ENCODE peak calls at places on chromosomes 11 and 22, in four cellular contexts. T is brain microvascular endothelial cell; X is activated CD8-positive, alpha-beta T cell treated with anti-CD3 and anti-CD28 coated beads, Interleukin-2, amount 10 ng/mL, durations not matched to agents 7 days and 5 days; J is lung microvascular endothelial cell. L is an unnamed sample.

GRCh38 chr11:134142536-134142935 is 73.7 kb downstream of the JAM3 start:
- DNase-seq in X (no peak), J (no peak), T (peak; percentile 25), L (no peak)

GRCh38 chr11:132704796-132705375 is 827.4 kb downstream of the OPCML start:
- DNase-seq in T (no peak), J (no peak), X (no peak), L (no peak)

GRCh38 chr11:76096552-76096951 is 109.8 kb downstream of the WNT11 start:
- DNase-seq in X (no peak), T (no peak), J (no peak), L (no peak)

GRCh38 chr11:65112226-65112550 is 516 bp downstream of the TM7SF2 start:
- DNase-seq in T (no peak), X (no peak), J (no peak), L (no peak)

GRCh38 chr22:50469377-50470305 is 5.2 kb downstream of the SBF1 start:
- DNase-seq in X (peak; percentile 99), T (peak; percentile 19), J (no peak), L (no peak)

GRCh38 chr22:43346521-43346929 is 3.4 kb upstream of the SCUBE1 start:
- DNase-seq in T (peak; percentile 16), J (peak; percentile 60), X (peak; percentile 77), L (peak; percentile 18)

GRCh38 chr11:17707833-17708232 is 11.5 kb upstream of the MYOD1 start:
- DNase-seq in J (no peak), T (no peak), X (no peak), L (no peak)

GRCh38 chr11:11230802-11231562 is 122.1 kb downstream of the CSNK2A3 start:
- DNase-seq in T (no peak), X (peak; percentile 31), J (peak; percentile 16), L (no peak)

GRCh38 chr22:48780597-48781277 is 1046.9 kb downstream of the BRD1 start:
- DNase-seq in X (peak; percentile 8), T (no peak), J (no peak), L (no peak)

GRCh38 chr22:29769723-29770321 is 2.7 kb downstream of the UQCR10 start:
- DNase-seq in J (no peak), T (no peak), X (no peak), L (no peak)

GRCh38 chr11:59176330-59176729 is 4.4 kb downstream of the DTX4 start:
- DNase-seq in T (no peak), J (no peak), X (no peak), L (no peak)

GRCh38 chr11:117281159-117281558 is 10.0 kb upstream of the BACE1-AS start:
- DNase-seq in T (peak; percentile 91), J (peak; percentile 36), X (no peak), L (peak; percentile 97)

GRCh38 chr11:1743587-1744136 is 6.7 kb downstream of the IFITM10 start:
- DNase-seq in J (no peak), T (no peak), X (no peak), L (no peak)

GRCh38 chr22:39627865-39628562 is 57.5 kb downstream of the CACNA1I start:
- DNase-seq in J (no peak), X (no peak), T (no peak), L (no peak)

GRCh38 chr11:11215944-11216343 is 137.1 kb downstream of the CSNK2A3 start:
- DNase-seq in X (no peak), T (no peak), J (no peak), L (no peak)

GRCh38 chr22:30557243-30557642 is 10.7 kb upstream of the SEC14L6 start:
- DNase-seq in X (no peak), T (no peak), J (no peak), L (no peak)

GRCh38 chr11:43943931-43944751 is 1.7 kb downstream of the C11orf96 start:
- DNase-seq in J (peak; percentile 31), T (peak; percentile 43), X (no peak), L (no peak)

GRCh38 chr22:37160037-37160436 is 10.3 kb upstream of the IL2RB start:
- DNase-seq in J (no peak), T (no peak), X (no peak), L (no peak)

GRCh38 chr22:39453765-39454378 is 2.9 kb upstream of the MGAT3 start:
- DNase-seq in T (no peak), J (no peak), X (no peak), L (no peak)

GRCh38 chr11:76782526-76783293 is 446 bp upstream of the TSKU start:
- DNase-seq in T (peak; percentile 97), X (peak; percentile 83), J (peak; percentile 87), L (peak; percentile 98)

L was measured in HCEC 1CT.